ENCODE peak calls at places on chromosomes 6 and 20, in nine cellular contexts. One of them, this sample, is unnamed. For H3K27me3, the result is how much of the 10 kb centered on the place peaks cover.

GRCh38 chr6:52545050-52545843 is 31.6 kb downstream of the TRAM2 start:
- DNase-seq in A673: no peak
- DNase-seq in ascending aorta: peak
- DNase-seq in SK-N-SH: no peak
- DNase-seq in lung: no peak
- DNase-seq in K562: no peak
- DNase-seq in heart left ventricle: no peak
- DNase-seq in tibial nerve: no peak
- DNase-seq in CD8-positive, alpha-beta memory T cell: no peak
- DNase-seq in this sample: no peak

GRCh38 chr20:57043669-57044268 is 222.7 kb downstream of the BMP7 start:
- DNase-seq in A673: no peak
- DNase-seq in ascending aorta: no peak
- DNase-seq in SK-N-SH: no peak
- DNase-seq in lung: no peak
- DNase-seq in K562: no peak
- DNase-seq in heart left ventricle: no peak
- DNase-seq in tibial nerve: no peak
- DNase-seq in CD8-positive, alpha-beta memory T cell: no peak
- DNase-seq in this sample: no peak

GRCh38 chr20:16415079-16415478 is 158.2 kb downstream of the KIF16B start:
- DNase-seq in A673: no peak
- DNase-seq in ascending aorta: no peak
- DNase-seq in SK-N-SH: no peak
- DNase-seq in lung: no peak
- DNase-seq in K562: no peak
- DNase-seq in heart left ventricle: no peak
- DNase-seq in tibial nerve: no peak
- DNase-seq in CD8-positive, alpha-beta memory T cell: no peak
- DNase-seq in this sample: no peak

GRCh38 chr6:145633981-145634627 is 101.2 kb downstream of the EPM2A start:
- DNase-seq in A673: peak
- DNase-seq in ascending aorta: peak
- DNase-seq in SK-N-SH: peak
- DNase-seq in lung: peak
- DNase-seq in K562: peak
- DNase-seq in heart left ventricle: peak
- DNase-seq in tibial nerve: peak
- DNase-seq in CD8-positive, alpha-beta memory T cell: peak
- DNase-seq in this sample: no peak

GRCh38 chr6:119349341-119350201 is at the start of gene MAN1A1:
- DNase-seq in A673: peak
- DNase-seq in ascending aorta: peak
- DNase-seq in SK-N-SH: peak
- DNase-seq in lung: peak
- DNase-seq in K562: peak
- DNase-seq in heart left ventricle: peak
- DNase-seq in tibial nerve: peak
- DNase-seq in CD8-positive, alpha-beta memory T cell: peak
- DNase-seq in this sample: peak

GRCh38 chr20:53800883-53801604 is 207.4 kb upstream of the ZNF217 start:
- DNase-seq in A673: no peak
- DNase-seq in ascending aorta: no peak
- DNase-seq in SK-N-SH: no peak
- DNase-seq in lung: no peak
- DNase-seq in K562: peak
- DNase-seq in heart left ventricle: no peak
- DNase-seq in tibial nerve: no peak
- DNase-seq in CD8-positive, alpha-beta memory T cell: no peak
- DNase-seq in this sample: no peak

GRCh38 chr20:49381558-49382493 is 100.6 kb downstream of the KCNB1 start:
- DNase-seq in A673: peak
- DNase-seq in ascending aorta: peak
- DNase-seq in SK-N-SH: peak
- DNase-seq in lung: peak
- DNase-seq in K562: no peak
- DNase-seq in heart left ventricle: peak
- DNase-seq in tibial nerve: peak
- DNase-seq in CD8-positive, alpha-beta memory T cell: no peak
- DNase-seq in this sample: peak

GRCh38 chr6:28981391-28981832 is 23.7 kb downstream of the ZNF311 start:
- DNase-seq in A673: peak
- DNase-seq in ascending aorta: peak
- DNase-seq in SK-N-SH: peak
- DNase-seq in lung: peak
- DNase-seq in K562: peak
- DNase-seq in heart left ventricle: peak
- DNase-seq in tibial nerve: no peak
- DNase-seq in CD8-positive, alpha-beta memory T cell: peak
- DNase-seq in this sample: no peak

GRCh38 chr6:132132911-132133639 is 181.9 kb upstream of the CCN2 start:
- DNase-seq in A673: peak
- DNase-seq in ascending aorta: no peak
- DNase-seq in SK-N-SH: no peak
- DNase-seq in lung: no peak
- DNase-seq in K562: no peak
- DNase-seq in heart left ventricle: no peak
- DNase-seq in tibial nerve: no peak
- DNase-seq in CD8-positive, alpha-beta memory T cell: no peak
- DNase-seq in this sample: no peak

GRCh38 chr20:47546184-47547033 is 44.7 kb downstream of the NCOA3 start:
- DNase-seq in A673: no peak
- DNase-seq in ascending aorta: no peak
- DNase-seq in SK-N-SH: no peak
- DNase-seq in lung: no peak
- DNase-seq in K562: no peak
- DNase-seq in heart left ventricle: no peak
- DNase-seq in tibial nerve: no peak
- DNase-seq in CD8-positive, alpha-beta memory T cell: no peak
- DNase-seq in this sample: no peak

GRCh38 chr6:71412559-71412958 is 123.9 kb downstream of the OGFRL1 start:
- DNase-seq in A673: no peak
- DNase-seq in ascending aorta: no peak
- DNase-seq in SK-N-SH: no peak
- DNase-seq in lung: no peak
- DNase-seq in K562: no peak
- DNase-seq in heart left ventricle: no peak
- DNase-seq in tibial nerve: no peak
- DNase-seq in CD8-positive, alpha-beta memory T cell: no peak
- DNase-seq in this sample: no peak

GRCh38 chr6:322940-323729 is 30.8 kb downstream of the DUSP22 start:
- DNase-seq in A673: no peak
- DNase-seq in ascending aorta: no peak
- DNase-seq in SK-N-SH: no peak
- DNase-seq in lung: no peak
- DNase-seq in K562: no peak
- DNase-seq in heart left ventricle: no peak
- DNase-seq in tibial nerve: no peak
- DNase-seq in CD8-positive, alpha-beta memory T cell: no peak
- DNase-seq in this sample: no peak

GRCh38 chr20:34636648-34637047 is 40.2 kb downstream of the PIGU start:
- DNase-seq in A673: no peak
- DNase-seq in ascending aorta: no peak
- DNase-seq in SK-N-SH: no peak
- DNase-seq in lung: no peak
- DNase-seq in K562: no peak
- DNase-seq in heart left ventricle: no peak
- DNase-seq in tibial nerve: no peak
- DNase-seq in CD8-positive, alpha-beta memory T cell: no peak
- DNase-seq in this sample: no peak

GRCh38 chr6:9783567-9783966 is 631.3 kb downstream of the TFAP2A start:
- DNase-seq in A673: peak
- DNase-seq in ascending aorta: no peak
- DNase-seq in SK-N-SH: no peak
- DNase-seq in lung: no peak
- DNase-seq in K562: no peak
- DNase-seq in heart left ventricle: no peak
- DNase-seq in tibial nerve: no peak
- DNase-seq in CD8-positive, alpha-beta memory T cell: no peak
- DNase-seq in this sample: no peak

GRCh38 chr6:38715016-38715809 is at the start of gene DNAH8:
- DNase-seq in A673: no peak
- DNase-seq in ascending aorta: no peak
- DNase-seq in SK-N-SH: peak
- DNase-seq in lung: no peak
- DNase-seq in K562: no peak
- DNase-seq in heart left ventricle: no peak
- DNase-seq in tibial nerve: no peak
- DNase-seq in CD8-positive, alpha-beta memory T cell: no peak
- DNase-seq in this sample: no peak

GRCh38 chr6:139732451-139732850 is 358.0 kb upstream of the CITED2 start:
- DNase-seq in A673: no peak
- DNase-seq in ascending aorta: no peak
- DNase-seq in SK-N-SH: no peak
- DNase-seq in lung: no peak
- DNase-seq in K562: no peak
- DNase-seq in heart left ventricle: no peak
- DNase-seq in tibial nerve: no peak
- DNase-seq in CD8-positive, alpha-beta memory T cell: no peak
- DNase-seq in this sample: no peak

GRCh38 chr6:27214126-27214601 is 33.3 kb upstream of the PRSS16 start:
- DNase-seq in A673: peak
- DNase-seq in ascending aorta: no peak
- DNase-seq in SK-N-SH: no peak
- DNase-seq in lung: no peak
- DNase-seq in K562: no peak
- DNase-seq in heart left ventricle: no peak
- DNase-seq in tibial nerve: no peak
- DNase-seq in CD8-positive, alpha-beta memory T cell: no peak
- DNase-seq in this sample: no peak
- H3K4me3 ChIP-seq in A673: peak
- H3K4me3 ChIP-seq in ascending aorta: no peak
- H3K4me3 ChIP-seq in SK-N-SH: peak
- H3K4me3 ChIP-seq in lung: no peak
- H3K4me3 ChIP-seq in K562: peak
- H3K4me3 ChIP-seq in heart left ventricle: no peak
- H3K4me3 ChIP-seq in tibial nerve: no peak
- H3K4me3 ChIP-seq in CD8-positive, alpha-beta memory T cell: no peak
- H3K4me3 ChIP-seq in this sample: no peak

GRCh38 chr20:676967-677366 is 1.4 kb upstream of the SCRT2 start:
- DNase-seq in A673: no peak
- DNase-seq in ascending aorta: no peak
- DNase-seq in SK-N-SH: no peak
- DNase-seq in lung: no peak
- DNase-seq in K562: peak
- DNase-seq in heart left ventricle: no peak
- DNase-seq in tibial nerve: no peak
- DNase-seq in CD8-positive, alpha-beta memory T cell: no peak
- DNase-seq in this sample: no peak
- H3K27me3 ChIP-seq in A673: half or more
- H3K27me3 ChIP-seq in ascending aorta: under half
- H3K27me3 ChIP-seq in SK-N-SH: under half
- H3K27me3 ChIP-seq in lung: under half
- H3K27me3 ChIP-seq in K562: under half
- H3K27me3 ChIP-seq in heart left ventricle: half or more
- H3K27me3 ChIP-seq in tibial nerve: half or more
- H3K27me3 ChIP-seq in CD8-positive, alpha-beta memory T cell: half or more
- H3K27me3 ChIP-seq in this sample: under half

GRCh38 chr6:43128926-43129325 is 42.1 kb upstream of the SRF start:
- DNase-seq in A673: no peak
- DNase-seq in ascending aorta: no peak
- DNase-seq in SK-N-SH: no peak
- DNase-seq in lung: no peak
- DNase-seq in K562: peak
- DNase-seq in heart left ventricle: no peak
- DNase-seq in tibial nerve: no peak
- DNase-seq in CD8-positive, alpha-beta memory T cell: no peak
- DNase-seq in this sample: no peak

GRCh38 chr6:43125119-43125518 is 46.0 kb upstream of the SRF start:
- DNase-seq in A673: no peak
- DNase-seq in ascending aorta: no peak
- DNase-seq in SK-N-SH: peak
- DNase-seq in lung: no peak
- DNase-seq in K562: no peak
- DNase-seq in heart left ventricle: no peak
- DNase-seq in tibial nerve: no peak
- DNase-seq in CD8-positive, alpha-beta memory T cell: no peak
- DNase-seq in this sample: no peak

GRCh38 chr6:43129434-43130194 is 41.5 kb upstream of the SRF start:
- DNase-seq in A673: peak
- DNase-seq in ascending aorta: no peak
- DNase-seq in SK-N-SH: peak
- DNase-seq in lung: no peak
- DNase-seq in K562: peak
- DNase-seq in heart left ventricle: no peak
- DNase-seq in tibial nerve: no peak
- DNase-seq in CD8-positive, alpha-beta memory T cell: no peak
- DNase-seq in this sample: no peak

GRCh38 chr6:43125555-43125954 is 45.5 kb upstream of the SRF start:
- DNase-seq in A673: no peak
- DNase-seq in ascending aorta: no peak
- DNase-seq in SK-N-SH: no peak
- DNase-seq in lung: no peak
- DNase-seq in K562: no peak
- DNase-seq in heart left ventricle: no peak
- DNase-seq in tibial nerve: no peak
- DNase-seq in CD8-positive, alpha-beta memory T cell: no peak
- DNase-seq in this sample: no peak

DNA sequence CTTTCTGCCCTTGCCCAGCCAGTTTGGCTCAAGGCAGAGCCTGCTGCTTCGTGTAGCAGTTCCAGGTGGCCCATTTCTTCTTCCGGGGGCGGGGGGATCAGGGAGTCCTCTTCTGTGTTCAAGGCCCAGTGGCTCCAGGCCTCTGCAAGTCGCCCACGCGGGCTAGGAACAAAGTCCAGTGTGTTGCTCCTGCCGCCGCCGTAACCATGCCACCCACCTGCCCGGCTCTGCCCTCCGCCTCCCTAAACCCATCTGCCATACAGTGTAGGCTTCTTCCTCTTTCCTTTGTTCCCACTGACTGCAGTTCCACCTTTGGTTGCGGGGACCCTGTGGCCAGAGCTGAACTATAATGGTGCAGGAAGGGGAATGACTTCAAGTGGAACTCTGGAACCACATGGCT is 43.9 kb upstream of the SRF start:
- DNase-seq in A673: no peak
- DNase-seq in ascending aorta: no peak
- DNase-seq in SK-N-SH: no peak
- DNase-seq in lung: no peak
- DNase-seq in K562: no peak
- DNase-seq in heart left ventricle: no peak
- DNase-seq in tibial nerve: no peak
- DNase-seq in CD8-positive, alpha-beta memory T cell: no peak
- DNase-seq in this sample: no peak
- H3K27ac ChIP-seq in A673: no peak
- H3K27ac ChIP-seq in ascending aorta: no peak
- H3K27ac ChIP-seq in SK-N-SH: peak
- H3K27ac ChIP-seq in lung: no peak
- H3K27ac ChIP-seq in K562: no peak
- H3K27ac ChIP-seq in heart left ventricle: no peak
- H3K27ac ChIP-seq in tibial nerve: no peak
- H3K27ac ChIP-seq in CD8-positive, alpha-beta memory T cell: no peak
- H3K27ac ChIP-seq in this sample: no peak

DNA sequence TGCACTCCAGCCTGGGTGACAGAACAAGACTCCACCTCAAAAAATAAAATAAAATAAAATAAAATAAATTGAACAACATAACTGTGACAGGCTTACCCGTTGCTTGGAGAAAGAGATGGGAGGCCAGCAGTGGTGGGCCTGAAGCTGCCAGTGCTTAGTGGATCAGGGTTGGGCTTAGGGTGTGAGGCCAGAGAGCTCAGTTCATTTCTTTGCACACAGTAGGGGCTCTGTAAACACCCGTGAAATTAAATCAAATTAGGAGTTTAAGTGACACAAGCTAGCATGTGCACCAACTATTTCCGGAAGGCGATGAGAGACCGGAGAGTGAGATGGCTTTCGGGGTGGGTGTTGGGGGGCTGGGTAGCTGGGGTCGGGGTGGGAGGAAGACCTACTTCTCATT is 25.8 kb upstream of the TTPAL start:
- DNase-seq in A673: no peak
- DNase-seq in ascending aorta: no peak
- DNase-seq in SK-N-SH: no peak
- DNase-seq in lung: no peak
- DNase-seq in K562: no peak
- DNase-seq in heart left ventricle: no peak
- DNase-seq in tibial nerve: no peak
- DNase-seq in CD8-positive, alpha-beta memory T cell: no peak
- DNase-seq in this sample: no peak
- H3K4me3 ChIP-seq in A673: no peak
- H3K4me3 ChIP-seq in ascending aorta: no peak
- H3K4me3 ChIP-seq in SK-N-SH: no peak
- H3K4me3 ChIP-seq in lung: no peak
- H3K4me3 ChIP-seq in K562: no peak
- H3K4me3 ChIP-seq in heart left ventricle: no peak
- H3K4me3 ChIP-seq in tibial nerve: no peak
- H3K4me3 ChIP-seq in CD8-positive, alpha-beta memory T cell: no peak
- H3K4me3 ChIP-seq in this sample: no peak